ENCODE peak calls at places on chromosomes 16 and 17, in seven cellular contexts. N is BJ, V is cardiac fibroblast, C is uterus, W is ovary, Z is transverse colon, F is right atrium auricular region. O is an unnamed sample.

GRCh38 chr17:72305472-72305871 is 184.7 kb downstream of the SOX9 start:
- DNase-seq in F (no peak), Z (no peak), W (no peak), C (no peak), V (no peak), N (no peak), O (no peak)

GRCh38 chr17:77887464-77888241 is 70.8 kb upstream of the TNRC6C start:
- DNase-seq in W (peak), N (peak), V (peak), C (peak), Z (peak), F (peak), O (no peak)

GRCh38 chr17:59572301-59572924 is 7.0 kb downstream of the DHX40 start:
- DNase-seq in W (no peak), N (no peak), Z (no peak), F (no peak), V (peak), C (no peak), O (no peak)

GRCh38 chr17:38572665-38573365 is 32.9 kb downstream of the SRCIN1 start:
- DNase-seq in C (no peak), V (no peak), W (no peak), Z (no peak), F (no peak), N (no peak), O (no peak)

GRCh38 chr16:87392823-87393679 is 915 bp downstream of the MAP1LC3B start:
- DNase-seq in C (peak), N (no peak), V (peak), W (peak), F (no peak), Z (peak), O (no peak)

GRCh38 chr16:426906-427249 is 1.4 kb downstream of the RAB11FIP3 start:
- DNase-seq in N (no peak), V (no peak), Z (no peak), F (no peak), W (peak), C (no peak), O (no peak)

GRCh38 chr17:35244345-35245195 is 1.7 kb downstream of the SLFN5 start:
- DNase-seq in C (peak), V (peak), F (peak), Z (peak), N (peak), W (peak), O (peak)

GRCh38 chr17:2053380-2054261 is 1.3 kb upstream of the HIC1 start:
- DNase-seq in Z (peak), W (peak), C (peak), V (peak), N (no peak), F (peak), O (no peak)

GRCh38 chr16:72786606-72787005 is 261.3 kb downstream of the ZFHX3 start:
- DNase-seq in W (no peak), F (no peak), V (no peak), N (no peak), Z (no peak), C (no peak), O (no peak)

GRCh38 chr16:10866196-10866976 is 10.6 kb upstream of the CIITA start:
- DNase-seq in V (no peak), F (no peak), Z (no peak), C (no peak), W (no peak), N (no peak), O (no peak)

GRCh38 chr17:46046957-46047356 is 47.9 kb downstream of the STH start:
- DNase-seq in V (peak), Z (no peak), C (no peak), W (no peak), F (no peak), N (no peak), O (no peak)

GRCh38 chr17:10177921-10178788 is 20.3 kb downstream of the GAS7 start:
- DNase-seq in F (no peak), W (no peak), C (no peak), Z (no peak), N (no peak), V (peak), O (no peak)

GRCh38 chr17:31857920-31858646 is 961 bp downstream of the COPRS start:
- DNase-seq in N (no peak), F (no peak), W (no peak), V (no peak), Z (no peak), C (no peak), O (no peak)

GRCh38 chr17:57092171-57092570 is 7.1 kb downstream of the AKAP1 start:
- DNase-seq in F (no peak), V (peak), C (peak), W (no peak), Z (no peak), N (no peak), O (no peak)

GRCh38 chr16:89801800-89802199 is 14.6 kb downstream of the FANCA start:
- DNase-seq in V (peak), F (no peak), N (no peak), W (no peak), Z (no peak), C (no peak), O (no peak)

GRCh38 chr16:8026450-8026849 is 563.9 kb downstream of the TMEM114 start:
- DNase-seq in N (no peak), Z (no peak), W (no peak), C (no peak), F (no peak), V (no peak), O (no peak)

GRCh38 chr17:41844971-41845370 is 7.3 kb downstream of the KLHL10 start:
- DNase-seq in Z (no peak), V (no peak), F (no peak), N (no peak), C (no peak), W (no peak), O (no peak)

GRCh38 chr16:24367186-24367585 is 111.1 kb downstream of the CACNG3 start:
- DNase-seq in W (no peak), N (no peak), V (no peak), Z (no peak), F (no peak), C (no peak), O (no peak)

GRCh38 chr16:31094088-31094423 is 541 bp downstream of the VKORC1 start:
- DNase-seq in Z (no peak), W (no peak), C (no peak), V (peak), N (no peak), F (no peak), O (no peak)

GRCh38 chr16:31807086-31807485 is 66.5 kb upstream of the ZNF267 start:
- DNase-seq in W (no peak), F (no peak), N (no peak), V (no peak), C (no peak), Z (no peak), O (no peak)

GRCh38 chr16:54340531-54340930 is 53.9 kb upstream of the IRX3 start:
- DNase-seq in W (no peak), Z (no peak), N (no peak), F (no peak), V (no peak), C (no peak), O (no peak)

GRCh38 chr16:58511933-58512815 is 3.1 kb upstream of the SETD6 start:
- DNase-seq in Z (peak), W (peak), N (no peak), F (peak), C (peak), V (peak), O (no peak)

GRCh38 chr17:60086822-60087591 is 8.3 kb upstream of the HEATR6 start:
- DNase-seq in F (no peak), W (no peak), Z (no peak), C (no peak), V (peak), N (no peak), O (no peak)

GRCh38 chr16:7278636-7279035 is 54.0 kb upstream of the RBFOX1 start:
- DNase-seq in F (no peak), N (no peak), W (no peak), V (no peak), C (no peak), Z (no peak), O (no peak)

GRCh38 chr16:8850279-8850885 is 18.4 kb downstream of the CARHSP1 start:
- DNase-seq in V (peak), C (peak), F (no peak), Z (no peak), N (peak), W (peak), O (no peak)

GRCh38 chr17:29376667-29377268 is 13.4 kb upstream of the TAOK1 start:
- DNase-seq in W (no peak), F (peak), Z (no peak), C (no peak), N (peak), V (peak), O (no peak)

GRCh38 chr16:87328846-87329245 is 11.7 kb upstream of the C16orf95 start:
- DNase-seq in F (no peak), N (no peak), Z (peak), V (no peak), C (peak), W (no peak), O (no peak)

GRCh38 chr16:29857133-29857760 is 5.8 kb downstream of the CDIPT start:
- DNase-seq in W (no peak), V (peak), F (no peak), Z (no peak), C (no peak), N (peak), O (peak)

GRCh38 chr16:10813123-10813455 is 5.5 kb downstream of the TVP23A start:
- DNase-seq in C (no peak), Z (no peak), W (no peak), N (no peak), F (no peak), V (no peak), O (no peak)

GRCh38 chr17:10327640-10328039 is 45.2 kb downstream of the MYH13 start:
- DNase-seq in N (peak), W (peak), Z (peak), F (peak), C (peak), V (peak), O (peak)

GRCh38 chr16:67188798-67189197 is 1.1 kb downstream of the EXOC3L1 start:
- DNase-seq in V (no peak), W (no peak), C (no peak), N (no peak), Z (no peak), F (no peak), O (no peak)

DNA sequence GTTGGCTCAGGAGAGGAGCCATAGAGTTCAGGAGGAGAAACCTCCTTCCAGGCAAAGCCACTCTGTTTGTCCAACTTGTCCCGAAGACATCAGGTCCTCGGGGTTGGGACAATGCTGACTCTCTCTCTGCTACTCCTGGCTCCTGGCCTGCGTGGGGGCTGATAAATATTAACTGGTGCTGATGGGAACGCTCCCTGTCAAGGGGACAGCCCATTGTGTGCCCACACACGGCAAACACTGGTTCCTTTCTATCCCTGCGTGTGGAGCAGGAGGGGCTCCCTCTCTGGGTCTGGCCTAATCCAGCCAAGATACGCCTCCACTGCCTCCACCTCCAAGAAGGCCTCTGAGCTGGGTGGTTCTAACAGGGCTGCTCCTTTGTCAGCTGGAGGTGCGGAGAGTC is 4.4 kb downstream of the KIF19 start:
- DNase-seq in F (no peak), Z (no peak), W (no peak), C (no peak), N (no peak), V (no peak), O (no peak)
- TF ChIP-seq CTCF in F (no peak), Z (no peak), W (no peak), C (no peak), N (no peak), V (no peak), O (no peak)

GRCh38 chr17:48555616-48556533 is 11.0 kb upstream of the HOXB2 start:
- DNase-seq in V (peak), Z (no peak), F (no peak), C (no peak), W (no peak), N (no peak), O (no peak)
- H3K4me3 ChIP-seq in V (peak), Z (peak), F (peak), C (peak), W (peak), N (no peak), O (peak)

GRCh38 chr16:26457896-26458295 is 608.8 kb upstream of the C16orf82 start:
- DNase-seq in F (no peak), N (no peak), V (no peak), W (no peak), Z (no peak), C (no peak), O (no peak)

GRCh38 chr16:26457061-26457460 is 609.7 kb upstream of the C16orf82 start:
- DNase-seq in W (no peak), C (no peak), Z (no peak), F (no peak), N (no peak), V (no peak), O (no peak)

GRCh38 chr16:26456074-26456473 is 610.7 kb upstream of the C16orf82 start:
- DNase-seq in Z (no peak), V (no peak), C (no peak), W (no peak), F (no peak), N (no peak), O (no peak)

GRCh38 chr16:26454102-26454501 is 612.6 kb upstream of the C16orf82 start:
- DNase-seq in C (no peak), V (peak), F (no peak), Z (no peak), N (no peak), W (no peak), O (no peak)

GRCh38 chr16:26453215-26453614 is 613.5 kb upstream of the C16orf82 start:
- DNase-seq in F (no peak), V (no peak), Z (no peak), W (no peak), C (no peak), N (no peak), O (no peak)
- TF ChIP-seq CTCF in F (no peak), V (no peak), Z (no peak), W (no peak), C (no peak), N (no peak), O (no peak)

GRCh38 chr17:28372945-28373274 is 1.4 kb downstream of the SARM1 start:
- DNase-seq in F (no peak), W (no peak), Z (no peak), N (no peak), V (no peak), C (no peak), O (no peak)
- H3K4me3 ChIP-seq in F (no peak), W (no peak), Z (peak), N (peak), V (no peak), C (no peak), O (no peak)

DNA sequence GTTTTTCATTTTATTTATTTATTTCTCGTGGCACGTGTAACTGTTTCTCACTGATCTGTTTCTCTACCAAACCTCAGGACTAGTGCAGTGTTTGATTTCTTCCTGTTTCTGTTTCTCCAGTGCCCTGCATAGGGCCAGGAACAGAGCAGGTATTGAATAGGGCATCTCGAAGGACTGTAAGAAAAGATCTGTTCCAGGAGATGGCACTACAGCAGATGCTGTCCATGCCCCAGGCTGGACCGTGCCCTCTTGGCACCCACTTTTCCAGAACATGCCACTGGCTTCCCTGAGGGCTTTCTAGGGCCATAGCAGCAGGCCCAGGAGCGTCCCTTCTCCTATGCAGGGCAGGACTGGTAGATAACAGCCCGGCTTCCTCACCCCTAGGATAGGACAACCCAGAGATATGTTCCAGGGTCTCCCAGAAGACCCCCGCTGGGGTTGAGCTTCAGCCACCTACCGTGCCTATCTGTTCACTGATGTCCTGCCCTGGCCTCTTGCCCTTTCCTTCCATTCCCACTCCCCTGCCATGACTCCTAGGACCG is 4.4 kb downstream of the SNX20 start:
- DNase-seq in V (no peak), W (no peak), F (no peak), Z (no peak), N (no peak), C (no peak), O (no peak)
- TF ChIP-seq CTCF in V (no peak), W (no peak), F (no peak), Z (no peak), N (no peak), C (no peak), O (no peak)

DNA sequence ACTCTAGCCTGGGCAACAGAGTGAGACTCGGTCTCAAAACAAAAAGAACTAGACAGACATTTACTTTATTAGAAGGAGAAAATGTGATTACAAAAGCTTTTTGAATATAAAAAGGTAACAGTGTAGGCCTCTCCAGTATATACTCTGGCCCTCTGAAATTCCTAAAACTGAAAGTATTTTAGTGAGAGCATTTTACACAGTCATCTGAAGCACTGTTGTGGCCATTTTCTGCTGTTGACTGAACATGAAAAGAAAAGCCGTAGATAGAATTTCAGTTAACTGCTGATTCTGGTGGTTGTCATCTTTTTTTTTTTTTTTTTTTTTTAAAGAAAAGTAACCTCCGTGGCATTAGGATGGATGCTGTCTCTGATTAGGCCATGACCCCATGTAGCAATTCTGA is 15.6 kb downstream of the DUSP14 start:
- DNase-seq in Z (no peak), V (no peak), C (no peak), N (no peak), F (no peak), W (no peak), O (no peak)
- H3K4me3 ChIP-seq in Z (no peak), V (no peak), C (no peak), N (no peak), F (no peak), W (no peak), O (no peak)

GRCh38 chr16:88753191-88753590 is 31.8 kb downstream of the PIEZO1 start:
- DNase-seq in F (no peak), V (no peak), C (no peak), Z (no peak), N (no peak), W (no peak), O (no peak)

GRCh38 chr16:88755745-88756443 is 29.1 kb downstream of the PIEZO1 start:
- DNase-seq in N (no peak), V (no peak), C (no peak), W (no peak), F (no peak), Z (no peak), O (no peak)

GRCh38 chr16:88753600-88753999 is 31.4 kb downstream of the PIEZO1 start:
- DNase-seq in N (no peak), Z (no peak), C (no peak), F (no peak), V (no peak), W (no peak), O (no peak)

GRCh38 chr16:88754109-88754911 is 30.7 kb downstream of the PIEZO1 start:
- DNase-seq in F (no peak), C (no peak), W (no peak), V (no peak), Z (no peak), N (no peak), O (no peak)

GRCh38 chr16:88754912-88755744 is 29.9 kb downstream of the PIEZO1 start:
- DNase-seq in F (no peak), V (peak), Z (no peak), C (no peak), W (no peak), N (no peak), O (no peak)
- TF ChIP-seq CTCF in F (no peak), V (peak), Z (no peak), C (no peak), W (no peak), N (peak), O (peak)

GRCh38 chr16:79597277-79597676 is 3.3 kb downstream of the MAF start:
- DNase-seq in Z (no peak), N (no peak), W (no peak), F (no peak), V (no peak), C (no peak), O (no peak)
- H3K4me3 ChIP-seq in Z (peak), N (peak), W (peak), F (peak), V (no peak), C (peak), O (peak)

O was measured in epithelial cell of proximal tubule.